ENCODE peak calls at places on chromosomes 11 and 22, in ten cellular contexts. B is GM12878; A is T-cell; S is astrocyte; F is astrocyte of the spinal cord; Q is right lobe of liver; E is tibial artery; P is iris pigment epithelial cell; K is SJSA1; U is stimulated activated CD4-positive, alpha-beta T cell treated with anti-CD3 and anti-CD28 coated beads, Interleukin-2, amount 100 ng/mL, for 48 hours. W is an unnamed sample.

GRCh38 chr11:123800041-123800440 is 6.1 kb downstream of the OR6M1 start:
- DNase-seq in B (no peak), A (no peak), S (no peak), F (no peak), Q (no peak), E (no peak), P (no peak), K (no peak), U (no peak), W (no peak)

GRCh38 chr22:44693756-44694155 is 8.2 kb upstream of the PRR5 start:
- DNase-seq in B (no peak), A (no peak), S (no peak), F (no peak), Q (no peak), E (no peak), P (no peak), K (no peak), U (no peak), W (no peak)

GRCh38 chr11:130159657-130160459 is at the start of gene ST14:
- DNase-seq in B (no peak), A (no peak), S (no peak), F (no peak), Q (no peak), E (no peak), P (no peak), K (no peak), U (no peak), W (no peak)

GRCh38 chr22:25829808-25830777 is 88.1 kb downstream of the MYO18B start:
- DNase-seq in B (no peak), A (no peak), S (no peak), F (no peak), Q (peak; percentile 41), E (no peak), P (no peak), K (no peak), U (no peak), W (no peak)

GRCh38 chr22:38886333-38886732 is 14.3 kb upstream of the CBX6 start:
- DNase-seq in B (no peak), A (no peak), S (no peak), F (no peak), Q (no peak), E (no peak), P (no peak), K (no peak), U (no peak), W (no peak)

GRCh38 chr11:124950606-124951330 is 3.2 kb upstream of the CCDC15 start:
- DNase-seq in B (no peak), A (no peak), S (no peak), F (no peak), Q (no peak), E (no peak), P (no peak), K (no peak), U (no peak), W (no peak)

GRCh38 chr11:134579709-134580634 is 167.9 kb upstream of the B3GAT1 start:
- DNase-seq in B (no peak), A (no peak), S (no peak), F (no peak), Q (no peak), E (no peak), P (no peak), K (no peak), U (no peak), W (no peak)

GRCh38 chr22:47150426-47150825 is 388.0 kb downstream of the TBC1D22A start:
- DNase-seq in B (no peak), A (no peak), S (no peak), F (no peak), Q (no peak), E (no peak), P (no peak), K (no peak), U (no peak), W (no peak)

GRCh38 chr22:29596408-29596807 is 7.0 kb upstream of the NF2 start:
- DNase-seq in B (no peak), A (no peak), S (no peak), F (no peak), Q (no peak), E (no peak), P (no peak), K (no peak), U (no peak), W (no peak)

GRCh38 chr11:2933376-2934056 is 4.3 kb upstream of the PHLDA2 start:
- DNase-seq in B (peak; percentile 21), A (no peak), S (peak; percentile 66), F (peak; percentile 80), Q (peak; percentile 62), E (peak; percentile 89), P (peak; percentile 53), K (peak; percentile 94), U (peak; percentile 34), W (no peak)

GRCh38 chr11:65323813-65324212 is 9.1 kb downstream of the CDC42EP2 start:
- DNase-seq in B (no peak), A (no peak), S (no peak), F (no peak), Q (no peak), E (no peak), P (no peak), K (no peak), U (no peak), W (no peak)

GRCh38 chr11:10314199-10315072 is 9.6 kb downstream of the ADM start:
- DNase-seq in B (peak; percentile 66), A (no peak), S (peak; percentile 60), F (peak; percentile 67), Q (no peak), E (no peak), P (peak; percentile 83), K (no peak), U (no peak), W (no peak)

GRCh38 chr11:7515544-7515943 is 1.7 kb downstream of the PPFIBP2 start:
- DNase-seq in B (no peak), A (no peak), S (no peak), F (no peak), Q (no peak), E (no peak), P (no peak), K (no peak), U (no peak), W (no peak)

GRCh38 chr22:50531546-50532352 is 1.9 kb upstream of the TYMP start:
- DNase-seq in B (no peak), A (peak; percentile 56), S (peak; percentile 34), F (peak; percentile 50), Q (peak; percentile 93), E (peak; percentile 83), P (peak; percentile 62), K (peak; percentile 69), U (peak; percentile 70), W (no peak)

GRCh38 chr11:119759324-119759723 is 30.3 kb upstream of the NECTIN1 start:
- DNase-seq in B (no peak), A (no peak), S (peak; percentile 80), F (peak; percentile 31), Q (no peak), E (no peak), P (peak; percentile 72), K (peak; percentile 61), U (no peak), W (no peak)

GRCh38 chr11:61129608-61130523 is 27.6 kb downstream of the CD5 start:
- DNase-seq in B (peak; percentile 44), A (peak; percentile 85), S (peak; percentile 76), F (peak; percentile 90), Q (peak; percentile 89), E (peak; percentile 90), P (peak; percentile 87), K (peak; percentile 92), U (peak; percentile 90), W (peak; percentile 52)

GRCh38 chr11:93287434-93287833 is 43.1 kb upstream of the DEUP1 start:
- DNase-seq in B (no peak), A (no peak), S (no peak), F (no peak), Q (no peak), E (no peak), P (no peak), K (no peak), U (no peak), W (no peak)

GRCh38 chr11:1879941-1880720 is 11.6 kb downstream of the PRR33 start:
- DNase-seq in B (no peak), A (no peak), S (peak; percentile 13), F (peak; percentile 22), Q (peak; percentile 44), E (peak; percentile 83), P (peak; percentile 51), K (no peak), U (no peak), W (no peak)

GRCh38 chr11:129861702-129862107 is 33.7 kb downstream of the NFRKB start:
- DNase-seq in B (no peak), A (no peak), S (peak; percentile 96), F (peak; percentile 88), Q (no peak), E (no peak), P (peak; percentile 96), K (peak; percentile 90), U (no peak), W (peak; percentile 88)

GRCh38 chr11:44623716-44624491 is 58.4 kb downstream of the CD82 start:
- DNase-seq in B (no peak), A (no peak), S (peak; percentile 36), F (no peak), Q (peak; percentile 46), E (peak; percentile 56), P (no peak), K (peak; percentile 43), U (no peak), W (no peak)

GRCh38 chr22:29014301-29014700 is 47.3 kb downstream of the C22orf31 start:
- DNase-seq in B (no peak), A (no peak), S (no peak), F (no peak), Q (no peak), E (no peak), P (no peak), K (no peak), U (no peak), W (no peak)

GRCh38 chr11:70244698-70245097 is 25.8 kb upstream of the PPFIA1 start:
- DNase-seq in B (no peak), A (no peak), S (peak; percentile 98), F (peak; percentile 86), Q (no peak), E (no peak), P (peak; percentile 95), K (peak; percentile 95), U (no peak), W (peak; percentile 78)

GRCh38 chr22:38733329-38734202 is 22.2 kb downstream of the SUN2 start:
- DNase-seq in B (no peak), A (peak; percentile 43), S (no peak), F (no peak), Q (peak; percentile 86), E (peak; percentile 87), P (peak; percentile 28), K (no peak), U (no peak), W (no peak)

GRCh38 chr11:65524010-65524746 is 705 bp upstream of the SCYL1 start:
- DNase-seq in B (no peak), A (no peak), S (no peak), F (peak; percentile 10), Q (no peak), E (peak; percentile 84), P (no peak), K (peak; percentile 63), U (no peak), W (no peak)

GRCh38 chr11:105609341-105609781 is 512 bp upstream of the GRIA4 start:
- DNase-seq in B (no peak), A (no peak), S (no peak), F (peak; percentile 25), Q (no peak), E (no peak), P (peak; percentile 60), K (no peak), U (no peak), W (no peak)

GRCh38 chr11:121741316-121741715 is 288.5 kb upstream of the SORL1-AS1 start:
- DNase-seq in B (no peak), A (no peak), S (no peak), F (peak; percentile 27), Q (no peak), E (no peak), P (no peak), K (no peak), U (no peak), W (no peak)

W was measured in epithelial cell of proximal tubule.